ENCODE peak calls at places on chromosome 1, in seven cellular contexts. J is brain microvascular endothelial cell, Z is BJ, A is neural progenitor cell, M is astrocyte of the spinal cord, K is epithelial cell of esophagus, Q is tibial artery. X is an unnamed sample.

GRCh38 chr1:15425961-15426360 is 12.3 kb upstream of the CTRC start:
- DNase-seq in A (no peak), K (no peak), M (no peak), Q (no peak), J (no peak), Z (no peak), X (no peak)

GRCh38 chr1:70140894-70141293 is 64.5 kb downstream of the LRRC40 start:
- DNase-seq in A (peak; percentile 59), K (peak; percentile 9), Z (no peak), J (peak; percentile 7), Q (no peak), M (no peak), X (no peak)

GRCh38 chr1:111517464-111518225 is 14.2 kb upstream of the ADORA3 start:
- DNase-seq in K (no peak), J (no peak), M (no peak), A (no peak), Z (no peak), Q (no peak), X (no peak)

GRCh38 chr1:230568008-230568407 is 74.3 kb upstream of the COG2 start:
- DNase-seq in M (peak; percentile 7), Z (no peak), K (peak; percentile 49), J (peak; percentile 7), A (no peak), Q (no peak), X (peak; percentile 32)

GRCh38 chr1:113565621-113566020 is 175.3 kb downstream of the MAGI3 start:
- DNase-seq in Q (no peak), Z (no peak), J (no peak), A (no peak), M (no peak), K (no peak), X (no peak)

GRCh38 chr1:235650341-235651169 is 971 bp upstream of the GNG4 start:
- DNase-seq in K (no peak), A (peak; percentile 80), M (peak; percentile 3), Z (no peak), Q (no peak), J (no peak), X (peak; percentile 54)

GRCh38 chr1:185860876-185861275 is 126.7 kb downstream of the HMCN1 start:
- DNase-seq in J (no peak), K (no peak), A (no peak), Q (no peak), M (no peak), Z (no peak), X (no peak)

GRCh38 chr1:64212023-64212422 is 8.6 kb downstream of the UBE2U start:
- DNase-seq in K (peak; percentile 9), A (no peak), M (peak; percentile 48), J (peak; percentile 35), Z (peak; percentile 53), Q (no peak), X (no peak)

GRCh38 chr1:52503706-52504105 is 49.2 kb downstream of the TUT4 start:
- DNase-seq in A (no peak), Q (no peak), M (no peak), K (peak; percentile 6), Z (no peak), J (no peak), X (no peak)

GRCh38 chr1:206895837-206896242 is 1.4 kb upstream of the IL24 start:
- DNase-seq in Z (peak; percentile 83), A (no peak), M (no peak), Q (no peak), K (peak; percentile 81), J (no peak), X (no peak)

GRCh38 chr1:87450615-87451209 is 122.0 kb downstream of the LMO4 start:
- DNase-seq in Z (no peak), K (peak; percentile 44), J (no peak), M (no peak), Q (no peak), A (peak; percentile 36), X (no peak)

GRCh38 chr1:204089044-204089751 is 16.3 kb downstream of the SOX13 start:
- DNase-seq in M (peak; percentile 28), K (peak; percentile 48), Q (peak; percentile 88), Z (no peak), J (no peak), A (no peak), X (no peak)

GRCh38 chr1:191696371-191696770 is 461.9 kb upstream of the RGS18 start:
- DNase-seq in Q (no peak), A (no peak), Z (no peak), M (no peak), K (no peak), J (no peak), X (no peak)
- H3K4me3 ChIP-seq in Q (no peak overlapping the region), A (no peak overlapping the region), Z (no peak overlapping the region), M (no peak overlapping the region), K (no peak overlapping the region), J (no peak overlapping the region), X (no peak overlapping the region)

GRCh38 chr1:110112656-110113055 is 413 bp downstream of the UBL4B start:
- DNase-seq in A (no peak), Q (no peak), Z (no peak), K (no peak), J (no peak), M (no peak), X (no peak)
- H3K4me3 ChIP-seq in A (no peak overlapping the region), Q (no peak overlapping the region), Z (no peak overlapping the region), K (no peak overlapping the region), J (no peak overlapping the region), M (no peak overlapping the region), X (no peak overlapping the region)

GRCh38 chr1:178488393-178488792 is 8.4 kb downstream of the CLEC20A start:
- DNase-seq in A (no peak), J (no peak), Z (no peak), K (no peak), M (no peak), Q (no peak), X (no peak)

GRCh38 chr1:178489399-178489798 is 7.4 kb downstream of the CLEC20A start:
- DNase-seq in A (no peak), J (no peak), K (no peak), M (no peak), Q (no peak), Z (no peak), X (no peak)

GRCh38 chr1:178485467-178486098 is 11.2 kb downstream of the CLEC20A start:
- DNase-seq in Z (no peak), A (no peak), K (no peak), Q (no peak), M (no peak), J (no peak), X (no peak)

GRCh38 chr1:178486100-178487069 is 10.4 kb downstream of the CLEC20A start:
- DNase-seq in K (no peak), J (no peak), Q (no peak), M (no peak), A (no peak), Z (no peak), X (no peak)

DNA sequence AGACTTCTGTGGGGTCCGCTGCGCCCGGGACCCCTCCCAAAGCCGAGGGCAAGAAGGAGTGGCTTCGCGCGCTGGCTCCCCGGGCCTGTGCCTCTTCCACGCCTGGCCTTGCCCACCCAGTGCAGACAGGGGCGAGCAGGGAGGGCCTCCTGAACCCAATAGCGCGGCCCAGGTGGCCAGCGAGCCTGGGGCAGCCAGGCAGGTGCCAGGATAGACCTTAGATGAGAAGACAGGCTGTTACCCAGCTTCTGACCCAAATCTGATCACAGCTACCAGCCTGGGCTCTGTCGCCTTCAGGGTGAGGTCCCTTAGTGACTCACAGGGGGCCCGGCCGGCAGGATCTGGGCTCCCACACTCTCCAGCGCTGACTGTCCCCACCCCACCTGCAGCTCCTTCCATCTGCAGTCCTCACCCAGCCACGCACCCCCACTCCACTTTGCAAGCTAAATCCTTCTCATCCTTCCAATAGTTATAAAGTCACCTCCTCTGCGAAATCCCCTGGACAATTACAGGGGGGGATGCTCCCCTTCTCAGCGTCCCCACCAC is 9.6 kb downstream of the CLEC20A start:
- DNase-seq in J (no peak), Q (no peak), A (no peak), K (no peak), Z (no peak), M (no peak), X (no peak)
- H3K4me3 ChIP-seq in J (peak overlapping the region; percentile 46), Q (peak overlapping the region; percentile 33), A (no peak overlapping the region), K (no peak overlapping the region), Z (no peak overlapping the region), M (no peak overlapping the region), X (no peak overlapping the region)

DNA sequence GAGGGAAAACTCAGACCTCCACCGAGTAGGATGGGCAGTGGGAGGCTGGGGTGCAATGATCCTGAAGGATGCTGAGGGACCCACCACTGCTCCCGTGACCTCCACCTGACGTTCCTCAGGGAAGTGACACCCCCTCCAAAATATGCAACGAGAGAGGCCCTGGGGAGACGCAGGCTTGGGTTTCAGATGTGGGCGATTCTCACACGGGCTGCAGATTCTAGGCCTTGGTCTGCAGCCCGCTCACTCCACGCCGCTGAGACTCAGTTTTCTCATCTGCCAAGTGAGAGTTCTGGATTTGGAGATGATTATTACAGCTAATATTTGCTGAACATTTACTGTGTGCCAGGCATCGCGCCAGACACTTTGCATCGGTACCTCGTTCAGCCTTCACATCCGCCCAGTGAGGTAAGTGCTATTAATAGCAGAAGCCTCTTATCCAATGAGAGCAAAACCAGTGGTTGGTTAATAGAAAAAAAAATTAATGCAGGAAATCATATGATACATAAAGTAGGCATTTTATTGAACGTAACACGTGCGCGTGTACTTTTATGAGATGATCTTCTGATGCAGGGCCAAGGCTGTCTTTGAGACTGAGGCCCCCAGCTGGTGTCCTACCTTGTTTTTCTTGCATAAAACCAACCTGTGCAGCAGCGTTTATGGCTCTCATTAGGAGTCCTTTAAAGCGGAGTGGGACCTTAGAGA is 102.0 kb upstream of the RUNX3 start:
- DNase-seq in Z (no peak), M (peak; percentile 73), A (no peak), K (peak; percentile 87), Q (no peak), J (peak; percentile 93), X (no peak)
- H3K4me3 ChIP-seq in Z (no peak overlapping the region), M (no peak overlapping the region), A (no peak overlapping the region), K (no peak overlapping the region), Q (no peak overlapping the region), J (no peak overlapping the region), X (no peak overlapping the region)

GRCh38 chr1:174232761-174233160 is 73.4 kb downstream of the RABGAP1L start:
- DNase-seq in Z (no peak), J (no peak), M (no peak), K (no peak), Q (no peak), A (no peak), X (no peak)
- H3K4me3 ChIP-seq in Z (no peak overlapping the region), J (no peak overlapping the region), M (no peak overlapping the region), K (no peak overlapping the region), Q (no peak overlapping the region), A (no peak overlapping the region), X (no peak overlapping the region)

GRCh38 chr1:161200992-161201827 is 957 bp upstream of the NDUFS2 start:
- DNase-seq in Q (peak; percentile 76), Z (no peak), K (peak; percentile 49), A (no peak), J (peak; percentile 57), M (peak; percentile 24), X (no peak)
- H3K4me3 ChIP-seq in Q (peak overlapping the region; percentile 79), Z (peak overlapping the region; percentile 30), K (peak overlapping the region; percentile 99), A (peak overlapping the region; percentile 75), J (peak overlapping the region; percentile 85), M (peak overlapping the region; percentile 63), X (peak overlapping the region; percentile 67)

GRCh38 chr1:219928791-219929118 is 398 bp upstream of the SLC30A10 start:
- DNase-seq in A (no peak), Z (no peak), M (no peak), J (no peak), Q (no peak), K (no peak), X (no peak)
- H3K4me3 ChIP-seq in A (peak overlapping the region; percentile 53), Z (no peak overlapping the region), M (peak overlapping the region; percentile 41), J (peak overlapping the region; percentile 54), Q (no peak overlapping the region), K (no peak overlapping the region), X (peak overlapping the region; percentile 47)